ENCODE peak calls at places on chromosome 13, in seven cellular contexts. B, Q, X, M, T, Y and E are unnamed samples.

GRCh38 chr13:20101467-20102316 is 59.2 kb downstream of the GJA3 start:
- DNase-seq in Q (no peak), B (no peak), X (no peak), T (no peak), M (no peak), Y (no peak), E (no peak)

GRCh38 chr13:50519866-50520265 is 323.6 kb downstream of the DLEU7 start:
- DNase-seq in Y (no peak), T (no peak), B (no peak), M (no peak), X (no peak), Q (no peak), E (no peak)

GRCh38 chr13:83414393-83414792 is 467.9 kb downstream of the SLITRK1 start:
- DNase-seq in B (no peak), M (no peak), X (no peak), Y (no peak), Q (no peak), T (peak; percentile 65), E (no peak)

GRCh38 chr13:60411464-60411863 is 14.4 kb downstream of the TDRD3 start:
- DNase-seq in M (no peak), X (no peak), Q (no peak), Y (no peak), T (no peak), B (no peak), E (no peak)

GRCh38 chr13:59479629-59480028 is 684.1 kb downstream of the DIAPH3 start:
- DNase-seq in M (no peak), X (no peak), T (no peak), Q (no peak), Y (no peak), B (peak; percentile 26), E (no peak)

GRCh38 chr13:76387561-76387960 is 498.6 kb downstream of the KCTD12 start:
- DNase-seq in T (no peak), X (no peak), B (no peak), Y (no peak), M (no peak), Q (no peak), E (no peak)

GRCh38 chr13:59745395-59745788 is 418.3 kb downstream of the DIAPH3 start:
- DNase-seq in Y (no peak), Q (no peak), M (no peak), T (peak; percentile 78), B (no peak), X (no peak), E (no peak)

GRCh38 chr13:41562083-41562482 is 104.7 kb downstream of the RGCC start:
- DNase-seq in Y (no peak), B (peak; percentile 73), M (peak; percentile 87), T (peak; percentile 92), X (peak; percentile 65), Q (no peak), E (peak; percentile 46)

GRCh38 chr13:33033361-33033812 is 17.2 kb downstream of the KL start:
- DNase-seq in X (no peak), Y (no peak), Q (no peak), M (peak; percentile 68), T (no peak), B (no peak), E (no peak)

GRCh38 chr13:43309301-43309700 is 285.9 kb downstream of the DNAJC15 start:
- DNase-seq in M (no peak), T (peak; percentile 44), Y (no peak), B (no peak), X (no peak), Q (no peak), E (no peak)

GRCh38 chr13:67238277-67238859 is 8.2 kb upstream of the PCDH9 start:
- DNase-seq in B (no peak), M (no peak), Q (no peak), X (no peak), T (peak; percentile 36), Y (no peak), E (no peak)

GRCh38 chr13:94481966-94482365 is 2.5 kb upstream of the DCT start:
- DNase-seq in M (no peak), T (peak; percentile 66), Q (no peak), B (no peak), Y (no peak), X (no peak), E (peak; percentile 17)

GRCh38 chr13:21696865-21697448 is 26.1 kb downstream of the FGF9 start:
- DNase-seq in B (no peak), T (no peak), Y (no peak), M (no peak), X (no peak), Q (no peak), E (no peak)

GRCh38 chr13:43484432-43485225 is 302.1 kb downstream of the ENOX1 start:
- DNase-seq in Q (no peak), B (no peak), Y (no peak), M (no peak), X (peak; percentile 15), T (no peak), E (no peak)

GRCh38 chr13:89695343-89696257 is 1651.9 kb upstream of the MIR17HG start:
- DNase-seq in B (no peak), T (peak; percentile 8), Y (no peak), Q (peak; percentile 39), X (peak; percentile 18), M (no peak), E (peak; percentile 19)

GRCh38 chr13:90803210-90803609 is 544.3 kb upstream of the MIR17HG start:
- DNase-seq in X (no peak), B (no peak), M (no peak), Y (no peak), Q (no peak), T (no peak), E (no peak)

GRCh38 chr13:48818495-48818961 is 157.2 kb upstream of the FNDC3A start:
- DNase-seq in X (peak; percentile 21), Q (no peak), M (no peak), Y (no peak), T (peak; percentile 98), B (no peak), E (peak; percentile 15)

GRCh38 chr13:88144580-88144979 is 473.4 kb downstream of the SLITRK5 start:
- DNase-seq in T (no peak), M (no peak), Y (no peak), X (no peak), Q (no peak), B (no peak), E (no peak)

GRCh38 chr13:100149389-100149788 is 60.5 kb downstream of the PCCA start:
- DNase-seq in T (no peak), X (no peak), Y (no peak), M (no peak), B (no peak), Q (no peak), E (no peak)

GRCh38 chr13:70170689-70171088 is 62.4 kb upstream of the KLHL1 start:
- DNase-seq in B (no peak), Y (no peak), Q (no peak), M (no peak), X (no peak), T (no peak), E (no peak)

GRCh38 chr13:91078093-91078679 is 269.3 kb upstream of the MIR17HG start:
- DNase-seq in X (no peak), T (no peak), Y (no peak), Q (no peak), B (no peak), M (no peak), E (no peak)

GRCh38 chr13:112803422-112803821 is 113.6 kb downstream of the ATP11A start:
- DNase-seq in B (no peak), T (no peak), X (no peak), M (no peak), Q (no peak), Y (no peak), E (no peak)

GRCh38 chr13:36819811-36820140 is 754 bp downstream of the RFXAP start:
- DNase-seq in M (no peak), X (peak; percentile 29), Y (no peak), T (peak; percentile 36), B (peak; percentile 25), Q (no peak), E (no peak)

GRCh38 chr13:48028066-48028465 is 9.5 kb upstream of the NUDT15 start:
- DNase-seq in X (no peak), Y (no peak), M (no peak), B (no peak), Q (no peak), T (no peak), E (no peak)

GRCh38 chr13:51726446-51727185 is 77.3 kb downstream of the DHRS12 start:
- DNase-seq in Q (no peak), B (no peak), T (peak; percentile 90), X (no peak), Y (no peak), M (no peak), E (no peak)

GRCh38 chr13:76020421-76020955 is 384.4 kb downstream of the LMO7 start:
- DNase-seq in Q (no peak), M (no peak), X (no peak), Y (no peak), B (no peak), T (no peak), E (no peak)

GRCh38 chr13:44989071-44989889 is at the start of the genes GPALPP1 and NUFIP1:
- DNase-seq in Y (peak; percentile 60), X (peak; percentile 95), T (peak; percentile 95), M (peak; percentile 95), Q (peak; percentile 94), B (peak; percentile 93), E (peak; percentile 76)
- TF ChIP-seq POLR2A in Y (no peak), X (peak; percentile 72), T (peak; percentile 86), M (peak; percentile 31), Q (no peak), B (peak; percentile 56), E (peak; percentile 62)

GRCh38 chr13:40386586-40386985 is 279.9 kb downstream of the FOXO1 start:
- DNase-seq in Q (no peak), T (no peak), M (no peak), X (no peak), B (no peak), Y (no peak), E (no peak)

GRCh38 chr13:40390290-40391008 is 276.0 kb downstream of the FOXO1 start:
- DNase-seq in Q (no peak), T (no peak), M (no peak), B (no peak), Y (no peak), X (no peak), E (no peak)

GRCh38 chr13:40387775-40388174 is 278.7 kb downstream of the FOXO1 start:
- DNase-seq in Y (no peak), T (no peak), Q (no peak), B (no peak), X (no peak), M (no peak), E (no peak)

GRCh38 chr13:40388617-40389016 is 277.8 kb downstream of the FOXO1 start:
- DNase-seq in X (no peak), Q (peak; percentile 39), Y (peak; percentile 32), T (peak; percentile 3), M (peak; percentile 62), B (no peak), E (no peak)

GRCh38 chr13:40389081-40389641 is 277.3 kb downstream of the FOXO1 start:
- DNase-seq in Y (no peak), M (no peak), Q (no peak), X (no peak), B (no peak), T (no peak), E (no peak)
- TF ChIP-seq POLR2A in Y (no peak), M (no peak), Q (no peak), X (no peak), B (no peak), T (no peak), E (no peak)

GRCh38 chr13:23654111-23655110 is 84.2 kb downstream of the TNFRSF19 start:
- DNase-seq in T (peak; percentile 80), Y (no peak), B (peak; percentile 55), M (no peak), Q (peak; percentile 33), X (no peak), E (no peak)
- TF ChIP-seq POLR2A in T (no peak), Y (no peak), B (no peak), M (no peak), Q (no peak), X (no peak), E (no peak)

GRCh38 chr13:72889496-72889895 is 107.6 kb downstream of the PIBF1 start:
- DNase-seq in X (no peak), T (no peak), M (no peak), B (no peak), Q (no peak), Y (no peak), E (no peak)
- TF ChIP-seq POLR2A in X (no peak), T (no peak), M (no peak), B (no peak), Q (no peak), Y (no peak), E (no peak)